ENCODE peak calls at places on chromosomes 2 and 18, in eight cellular contexts. M, R, X, O, P, B, Z and W are unnamed samples.

GRCh38 chr2:176710657-176711197 is 441.5 kb downstream of the MTX2 start:
- ATAC-seq in R (no peak), M (no peak), Z (no peak), O (no peak), B (no peak), P (no peak), X (no peak), W (no peak)

GRCh38 chr2:223613017-223613950 is 11.1 kb upstream of the SCG2 start:
- ATAC-seq in M (peak; percentile 99), X (peak; percentile 83), P (peak; percentile 90), R (peak; percentile 99), Z (peak; percentile 87), O (peak; percentile 95), B (no peak), W (peak; percentile 99)

GRCh38 chr2:157229572-157229971 is 27.9 kb upstream of the GALNT5 start:
- ATAC-seq in O (no peak), X (no peak), Z (no peak), B (no peak), P (no peak), R (no peak), M (peak; percentile 79), W (no peak)

GRCh38 chr2:9535177-9535576 is 20.5 kb downstream of the ADAM17 start:
- ATAC-seq in X (no peak), B (peak; percentile 46), M (no peak), R (no peak), O (no peak), Z (no peak), P (no peak), W (no peak)

GRCh38 chr2:223943561-223944008 is 1.6 kb downstream of the WDFY1 start:
- ATAC-seq in O (peak; percentile 33), B (no peak), R (peak; percentile 35), X (peak; percentile 25), P (no peak), Z (no peak), M (peak; percentile 39), W (no peak)

GRCh38 chr2:207422307-207422960 is 107.3 kb upstream of the CREB1 start:
- ATAC-seq in R (no peak), B (no peak), O (no peak), Z (no peak), X (no peak), P (no peak), M (no peak), W (no peak)

GRCh38 chr18:28176933-28177827 is at the start of gene CDH2:
- ATAC-seq in B (no peak), R (peak; percentile 70), M (peak; percentile 73), P (peak; percentile 49), O (peak; percentile 59), X (no peak), Z (no peak), W (peak; percentile 60)

GRCh38 chr2:202815548-202816420 is 55.8 kb downstream of the ICA1L start:
- ATAC-seq in B (no peak), X (no peak), P (peak; percentile 86), Z (peak; percentile 70), O (peak; percentile 38), R (no peak), M (peak; percentile 75), W (peak; percentile 88)

GRCh38 chr18:21444465-21445023 is 156.0 kb downstream of the ESCO1 start:
- ATAC-seq in X (no peak), Z (peak; percentile 68), O (no peak), B (peak; percentile 77), P (no peak), R (no peak), M (peak; percentile 79), W (no peak)

DNA sequence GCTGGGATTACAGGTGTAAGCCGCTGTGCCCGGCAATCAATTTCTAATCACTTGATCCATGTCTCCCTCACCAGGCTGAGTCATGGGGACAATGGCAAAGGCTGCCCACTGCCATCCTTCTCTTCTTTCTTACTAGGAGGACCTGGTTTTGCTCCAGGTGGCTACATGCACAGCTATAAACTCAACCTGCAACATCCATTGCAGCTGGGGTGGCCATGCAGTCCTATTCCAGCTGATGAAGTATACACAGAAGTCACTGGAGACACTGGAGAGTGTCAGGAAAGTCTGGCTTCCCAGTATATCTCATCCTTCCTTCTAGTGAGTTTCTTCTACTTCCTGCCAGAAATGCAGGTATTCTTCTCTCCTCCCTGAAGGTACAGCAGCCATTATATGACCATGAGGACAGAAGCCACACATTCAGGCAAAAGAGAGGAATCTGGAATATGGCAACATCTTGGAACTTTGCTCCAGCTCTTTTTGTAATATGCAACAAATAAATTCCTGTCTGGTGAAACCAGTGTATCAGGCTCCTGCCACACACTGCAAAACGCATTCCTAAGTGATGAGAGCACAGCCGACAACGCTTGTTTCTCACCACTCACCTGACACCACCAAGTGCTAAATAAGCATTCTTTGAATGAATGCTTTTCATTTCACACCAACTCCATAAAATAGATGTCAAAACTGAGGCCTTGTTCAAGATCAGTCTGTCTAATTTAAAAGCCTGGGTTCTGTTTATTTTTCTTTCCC is 32.3 kb downstream of the SCTR start:
- ATAC-seq in Z (peak; percentile 80), M (peak; percentile 89), P (peak; percentile 30), R (peak; percentile 66), B (no peak), X (peak; percentile 78), O (peak; percentile 69), W (peak; percentile 74)
- TF ChIP-seq POLR2A in Z (no peak), M (no peak), P (no peak), R (no peak), B (no peak), X (no peak), O (no peak), W (no peak)

GRCh38 chr2:196148736-196149135 is 22.6 kb downstream of the STK17B start:
- ATAC-seq in R (no peak), M (no peak), P (no peak), O (no peak), B (no peak), X (no peak), Z (no peak), W (no peak)
- H3K4me1 ChIP-seq in R (peaks cover under 1% of the 10 kb centered on the region), M (peaks cover 1% of the 10 kb centered on the region), P (no peaks in the 10 kb centered on the region), O (no peaks in the 10 kb centered on the region), B (peaks cover 13% of the 10 kb centered on the region), X (no peaks in the 10 kb centered on the region), Z (no peaks in the 10 kb centered on the region), W (no peaks in the 10 kb centered on the region)

GRCh38 chr18:70998490-70998889 is 709.6 kb downstream of the SOCS6 start:
- ATAC-seq in P (no peak), X (no peak), M (no peak), B (peak; percentile 36), Z (no peak), O (no peak), R (no peak), W (no peak)

GRCh38 chr18:71001597-71001996 is 712.8 kb downstream of the SOCS6 start:
- ATAC-seq in B (no peak), M (no peak), O (no peak), P (no peak), X (no peak), R (no peak), Z (no peak), W (no peak)
- TF ChIP-seq POLR2A in B (no peak), M (no peak), O (no peak), P (no peak), X (no peak), R (no peak), Z (no peak), W (no peak)

DNA sequence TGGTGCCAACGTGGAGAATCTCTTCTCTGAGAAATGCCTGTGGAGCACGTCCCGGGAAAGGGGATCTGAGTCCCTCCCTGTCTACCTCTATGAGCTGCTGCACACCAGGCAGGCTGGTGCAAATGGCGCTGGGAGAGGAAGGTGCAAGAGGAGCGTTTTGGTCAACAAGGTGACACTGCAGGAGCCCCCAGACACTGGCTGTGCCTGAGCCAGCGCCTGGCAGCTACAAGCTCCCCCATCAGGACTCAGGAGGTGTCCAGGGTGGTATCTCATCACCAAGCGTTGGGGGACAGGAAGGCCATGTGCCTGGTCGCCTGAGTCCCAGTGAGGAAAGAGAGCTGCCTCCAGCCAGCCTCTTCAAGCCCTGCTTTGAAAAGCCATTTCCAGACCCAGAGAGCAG is 173.4 kb downstream of the TNS1 start:
- ATAC-seq in X (no peak), M (no peak), P (no peak), Z (no peak), R (no peak), B (no peak), O (no peak), W (no peak)
- H3K4me1 ChIP-seq in X (peaks cover 49% of the 10 kb centered on the region), M (peaks cover 2% of the 10 kb centered on the region), P (peaks cover 99% of the 10 kb centered on the region), Z (peaks cover 88% of the 10 kb centered on the region), R (no peaks in the 10 kb centered on the region), B (no peaks in the 10 kb centered on the region), O (peaks cover 14% of the 10 kb centered on the region), W (peaks cover 51% of the 10 kb centered on the region)

GRCh38 chr2:107760620-107761019 is 66.1 kb upstream of the RGPD4 start:
- ATAC-seq in Z (no peak), O (no peak), B (no peak), X (no peak), R (no peak), P (no peak), M (no peak), W (no peak)

GRCh38 chr2:107751936-107752335 is 74.8 kb upstream of the RGPD4 start:
- ATAC-seq in P (no peak), B (no peak), X (no peak), Z (no peak), M (no peak), R (no peak), O (no peak), W (no peak)

GRCh38 chr2:107757223-107757622 is 69.5 kb upstream of the RGPD4 start:
- ATAC-seq in O (no peak), R (no peak), M (no peak), P (no peak), X (no peak), B (no peak), Z (no peak), W (no peak)
- TF ChIP-seq POLR2A in O (no peak), R (no peak), M (no peak), P (no peak), X (no peak), B (no peak), Z (no peak), W (no peak)

GRCh38 chr2:231785822-231786176 is 446 bp upstream of the COPS7B start:
- ATAC-seq in P (no peak), O (no peak), M (peak; percentile 2), Z (no peak), X (no peak), R (no peak), B (peak; percentile 36), W (no peak)
- H3K4me1 ChIP-seq in P (peaks cover 53% of the 10 kb centered on the region), O (peaks cover 52% of the 10 kb centered on the region), M (peaks cover 6% of the 10 kb centered on the region), Z (peaks cover 53% of the 10 kb centered on the region), X (peaks cover 53% of the 10 kb centered on the region), R (peaks cover 21% of the 10 kb centered on the region), B (peaks cover 13% of the 10 kb centered on the region), W (peaks cover 23% of the 10 kb centered on the region)

GRCh38 chr2:70094978-70095832 is 7.9 kb downstream of the PCBP1 start:
- ATAC-seq in O (peak; percentile 92), X (peak; percentile 90), M (peak; percentile 86), R (peak; percentile 30), Z (peak; percentile 45), B (peak; percentile 90), P (peak; percentile 74), W (peak; percentile 84)
- TF ChIP-seq POLR2A in O (peak; percentile 60), X (no peak), M (no peak), R (no peak), Z (peak; percentile 17), B (peak; percentile 51), P (no peak), W (no peak)